ENCODE peak calls at places on chromosomes 16 and 17, in six cellular contexts. K is heart left ventricle; N is CD4-positive, CD25-positive, alpha-beta regulatory T cell; V is keratinocyte; O is prostate gland; S is Caco-2. H is an unnamed sample.

GRCh38 chr16:2194852-2195315 is 1.5 kb downstream of the CASKIN1 start:
- DNase-seq in N (peak; percentile 41), S (peak; percentile 73), O (peak; percentile 48), K (no peak), V (no peak), H (peak; percentile 67)

GRCh38 chr16:27361987-27362386 is 40.0 kb upstream of the IL21R start:
- DNase-seq in S (no peak), N (no peak), K (no peak), V (no peak), O (no peak), H (no peak)

GRCh38 chr17:64599187-64599676 is 62.9 kb downstream of the SMURF2 start:
- DNase-seq in O (no peak), S (no peak), V (no peak), N (peak; percentile 5), K (no peak), H (no peak)

GRCh38 chr16:69315486-69316311 is 4.5 kb downstream of the VPS4A start:
- DNase-seq in S (peak; percentile 29), K (no peak), N (no peak), V (no peak), O (no peak), H (no peak)

GRCh38 chr16:31428277-31428597 is at the start of gene COX6A2:
- DNase-seq in S (no peak), K (peak; percentile 70), V (no peak), N (no peak), O (no peak), H (no peak)

GRCh38 chr16:49578435-49579024 is 204.9 kb downstream of the C16orf78 start:
- DNase-seq in V (no peak), S (peak; percentile 22), O (no peak), N (no peak), K (no peak), H (no peak)

GRCh38 chr16:1778200-1779179 is 3.9 kb downstream of the SPSB3 start:
- DNase-seq in O (no peak), V (no peak), S (no peak), K (peak; percentile 7), N (no peak), H (no peak)

GRCh38 chr16:67170168-67170947 is at the start of gene NOL3:
- DNase-seq in S (peak; percentile 94), O (peak; percentile 87), N (no peak), K (peak; percentile 89), V (no peak), H (peak; percentile 92)

GRCh38 chr17:78884148-78884870 is 18.7 kb downstream of the CEP295NL start:
- DNase-seq in O (no peak), N (no peak), V (no peak), K (no peak), S (no peak), H (no peak)

GRCh38 chr16:78551487-78552085 is 452.1 kb downstream of the WWOX start:
- DNase-seq in S (no peak), K (no peak), V (no peak), N (no peak), O (no peak), H (no peak)

GRCh38 chr16:26672206-26672605 is 394.5 kb upstream of the C16orf82 start:
- DNase-seq in V (no peak), K (no peak), O (no peak), S (no peak), N (no peak), H (no peak)

GRCh38 chr16:28609631-28610594 is at the start of gene SULT1A1:
- DNase-seq in V (no peak), N (no peak), S (no peak), O (no peak), K (peak; percentile 60), H (no peak)

GRCh38 chr17:75133001-75133400 is 1.5 kb upstream of the NT5C start:
- DNase-seq in N (no peak), K (no peak), O (peak; percentile 56), V (no peak), S (no peak), H (no peak)

GRCh38 chr17:48045270-48046001 is 2.7 kb upstream of the NFE2L1 start:
- DNase-seq in S (no peak), O (peak; percentile 65), V (no peak), K (no peak), N (no peak), H (no peak)

GRCh38 chr16:66653581-66654350 is 42.8 kb downstream of the CMTM4 start:
- DNase-seq in O (no peak), N (no peak), V (no peak), K (no peak), S (no peak), H (no peak)

GRCh38 chr16:27917953-27918352 is 145.6 kb downstream of the GSG1L start:
- DNase-seq in O (no peak), N (no peak), V (no peak), S (no peak), K (no peak), H (no peak)

GRCh38 chr17:43953746-43954145 is at the start of gene PYY:
- DNase-seq in V (no peak), N (no peak), O (no peak), S (no peak), K (no peak), H (no peak)

GRCh38 chr17:43950554-43950953 is 3.2 kb downstream of the PYY start:
- DNase-seq in V (no peak), N (no peak), S (no peak), O (no peak), K (no peak), H (no peak)

GRCh38 chr17:43952724-43953666 is 745 bp downstream of the PYY start:
- DNase-seq in S (no peak), K (no peak), N (no peak), V (no peak), O (no peak), H (no peak)

GRCh38 chr17:43951750-43952149 is 2.0 kb downstream of the PYY start:
- DNase-seq in K (no peak), V (no peak), S (no peak), O (no peak), N (no peak), H (no peak)

GRCh38 chr17:43952351-43952723 is 1.4 kb downstream of the PYY start:
- DNase-seq in N (no peak), O (no peak), K (no peak), V (no peak), S (no peak), H (no peak)
- H3K4me3 ChIP-seq in N (no peak overlapping the region), O (no peak overlapping the region), K (no peak overlapping the region), V (no peak overlapping the region), S (no peak overlapping the region), H (no peak overlapping the region)

DNA sequence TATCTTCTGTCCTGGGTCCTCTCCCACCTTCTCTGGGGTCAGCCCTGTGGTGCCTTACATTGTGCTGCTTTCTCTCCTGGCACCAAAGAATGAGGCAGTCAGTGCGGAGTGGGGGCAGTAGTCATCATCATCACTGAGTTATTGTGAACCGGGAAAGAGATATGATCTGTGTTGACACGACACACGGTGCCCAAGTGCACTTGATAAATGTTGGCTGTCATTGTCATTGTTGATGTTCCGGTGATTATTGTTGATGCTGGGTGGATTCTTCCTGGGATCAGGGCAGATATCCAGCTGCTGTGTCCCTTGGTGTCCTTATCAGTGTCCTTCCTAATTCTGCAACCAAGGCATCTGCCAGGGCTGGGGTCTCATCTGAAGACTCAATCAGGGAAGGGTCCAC is 121.7 kb downstream of the ABCC6 start:
- DNase-seq in V (no peak), O (no peak), K (no peak), S (no peak), N (no peak), H (no peak)
- H3K4me1 ChIP-seq in V (no peaks in the 10 kb centered on the region), O (peaks cover 9% of the 10 kb centered on the region), K (no peaks in the 10 kb centered on the region), S (no peaks in the 10 kb centered on the region), N (no peaks in the 10 kb centered on the region), H (no peaks in the 10 kb centered on the region)

DNA sequence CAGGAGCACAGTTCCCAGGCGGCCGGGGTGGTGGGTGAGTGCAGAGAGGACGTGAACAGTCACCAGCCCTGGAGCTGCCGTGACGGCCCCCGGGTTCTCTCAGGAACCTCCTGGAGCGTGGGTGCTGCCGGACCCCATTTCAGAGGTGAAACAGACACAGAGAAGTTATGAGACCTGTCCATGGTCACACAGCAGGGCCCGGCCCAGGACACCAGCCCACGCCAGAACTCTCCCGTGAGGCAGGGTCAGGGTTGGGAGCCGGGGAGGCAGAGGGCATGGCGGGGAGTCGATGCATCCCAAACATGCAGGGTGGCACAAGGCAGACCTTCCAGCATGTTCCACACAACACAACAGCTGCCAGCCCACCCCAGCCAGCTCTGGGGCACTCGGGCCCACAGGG is 3.8 kb upstream of the PVALEF start:
- DNase-seq in V (no peak), O (no peak), N (no peak), S (no peak), K (no peak), H (no peak)
- H3K4me3 ChIP-seq in V (no peak overlapping the region), O (no peak overlapping the region), N (no peak overlapping the region), S (no peak overlapping the region), K (no peak overlapping the region), H (no peak overlapping the region)

GRCh38 chr16:75260856-75261589 is 9.6 kb upstream of the BCAR1 start:
- DNase-seq in K (no peak), V (no peak), N (no peak), O (no peak), S (peak; percentile 29), H (peak; percentile 59)
- H3K4me1 ChIP-seq in K (peaks cover 80% of the 10 kb centered on the region), V (peaks cover 40% of the 10 kb centered on the region), N (peaks cover 12% of the 10 kb centered on the region), O (peaks cover 34% of the 10 kb centered on the region), S (peaks cover 32% of the 10 kb centered on the region), H (peaks cover 25% of the 10 kb centered on the region)

DNA sequence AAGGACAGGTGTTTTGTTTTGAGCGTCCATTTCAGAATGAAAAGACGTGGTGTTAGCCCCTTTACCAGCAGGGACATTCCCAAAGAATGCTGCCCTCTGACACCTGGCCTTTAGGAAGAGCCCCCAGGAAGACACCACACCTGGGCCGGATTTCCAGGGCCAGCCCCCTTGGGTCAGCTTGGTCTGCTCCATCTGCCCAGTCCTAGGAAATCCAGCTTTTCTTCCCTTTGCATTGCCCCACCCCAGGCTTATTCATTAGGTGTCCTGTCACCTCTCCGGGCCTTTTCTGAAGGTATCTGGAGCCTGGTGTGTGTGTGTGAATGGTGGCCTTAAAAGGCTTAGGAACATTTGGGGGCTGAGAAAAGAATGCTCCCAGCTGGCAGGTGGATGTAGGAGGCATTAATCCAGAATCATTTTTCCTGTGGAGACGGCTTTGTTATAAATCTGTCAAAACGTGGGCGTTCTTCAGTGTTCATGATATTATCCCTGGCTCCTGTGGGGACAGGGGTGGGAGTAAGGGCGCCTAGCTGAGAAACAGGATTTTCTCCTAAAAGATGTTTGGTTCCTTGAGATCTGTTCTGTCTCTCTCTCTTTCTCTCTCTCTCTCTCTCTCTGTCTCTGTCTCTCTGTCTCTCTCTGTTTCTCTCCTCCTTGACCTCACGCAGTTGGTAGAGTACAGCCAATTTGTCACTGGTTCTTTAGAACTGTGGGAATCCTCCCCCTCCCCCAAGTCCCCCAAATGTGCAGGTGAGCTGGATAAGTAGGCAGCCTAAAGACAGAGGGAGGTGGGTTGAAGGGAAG is 84.0 kb downstream of the NTN1 start:
- DNase-seq in K (no peak), V (no peak), S (no peak), O (no peak), N (no peak), H (no peak)
- H3K4me3 ChIP-seq in K (no peak overlapping the region), V (no peak overlapping the region), S (no peak overlapping the region), O (no peak overlapping the region), N (no peak overlapping the region), H (no peak overlapping the region)

H was measured in HAP-1.